ENCODE peak calls at places on chromosomes 2 and 18, in seven cellular contexts. S, D, W, H, N, P and F are unnamed samples.

GRCh38 chr2:195601361-195601760 is 55.7 kb upstream of the SLC39A10 start:
- DNase-seq in D (peak), H (no peak), W (no peak), S (peak), P (no peak), N (no peak), F (no peak)

GRCh38 chr2:119178811-119179601 is 20.5 kb upstream of the C1QL2 start:
- DNase-seq in W (no peak), H (no peak), S (no peak), N (no peak), D (no peak), P (no peak), F (no peak)

GRCh38 chr18:50662177-50662576 is 102.3 kb downstream of the MAPK4 start:
- DNase-seq in S (peak), P (no peak), D (peak), N (peak), W (no peak), H (no peak), F (no peak)

GRCh38 chr2:23703583-23704385 is 223.1 kb downstream of the ATAD2B start:
- DNase-seq in S (no peak), P (no peak), N (no peak), H (no peak), W (no peak), D (no peak), F (peak)

GRCh38 chr2:219045937-219046550 is 4.7 kb upstream of the CFAP65 start:
- DNase-seq in D (peak), W (no peak), P (peak), H (peak), S (peak), N (peak), F (peak)

GRCh38 chr18:50987261-50987660 is 19.4 kb downstream of the ELAC1 start:
- DNase-seq in D (no peak), H (no peak), N (no peak), W (no peak), P (no peak), S (peak), F (no peak)

GRCh38 chr2:151534001-151534400 is 124.3 kb downstream of the RIF1 start:
- DNase-seq in N (no peak), W (no peak), D (no peak), P (no peak), S (no peak), H (no peak), F (no peak)

GRCh38 chr2:49177194-49177593 is 22.9 kb upstream of the FSHR start:
- DNase-seq in S (no peak), H (no peak), W (peak), N (no peak), D (no peak), P (no peak), F (no peak)

GRCh38 chr2:233419626-233420431 is 65.5 kb downstream of the DGKD start:
- DNase-seq in S (no peak), H (no peak), D (peak), P (no peak), W (no peak), N (peak), F (no peak)

GRCh38 chr2:240503848-240504247 is 53.9 kb downstream of the ANKMY1 start:
- DNase-seq in H (no peak), P (no peak), W (no peak), N (no peak), S (no peak), D (no peak), F (peak)

GRCh38 chr18:74652392-74652988 is 54.8 kb downstream of the ZNF407 start:
- DNase-seq in H (peak), N (peak), P (peak), S (peak), W (no peak), D (peak), F (no peak)

GRCh38 chr18:33761363-33761762 is 183.3 kb downstream of the ASXL3 start:
- DNase-seq in H (no peak), S (peak), D (peak), W (no peak), N (no peak), P (peak), F (no peak)

GRCh38 chr2:36493221-36493620 is 104.7 kb downstream of the FEZ2 start:
- DNase-seq in D (peak), N (no peak), P (peak), H (no peak), S (no peak), W (no peak), F (no peak)

GRCh38 chr2:162155093-162155492 is 3.0 kb upstream of the GCG start:
- DNase-seq in N (no peak), H (no peak), P (no peak), D (no peak), W (no peak), S (no peak), F (no peak)

GRCh38 chr2:38633895-38634294 is 31.2 kb upstream of the HNRNPLL start:
- DNase-seq in H (no peak), W (no peak), S (no peak), N (no peak), D (no peak), P (no peak), F (no peak)

GRCh38 chr18:10006261-10006903 is 92.6 kb downstream of the VAPA start:
- DNase-seq in S (peak), H (no peak), D (peak), P (peak), N (peak), W (no peak), F (no peak)

GRCh38 chr2:220482751-220483150 is 855.3 kb downstream of the SLC4A3 start:
- DNase-seq in H (no peak), W (no peak), S (no peak), N (no peak), D (no peak), P (no peak), F (no peak)

GRCh38 chr2:237669628-237670351 is 42.4 kb downstream of the LRRFIP1 start:
- DNase-seq in P (peak), W (no peak), S (no peak), H (no peak), D (peak), N (no peak), F (no peak)

GRCh38 chr2:18829331-18829902 is 240.0 kb upstream of the NT5C1B start:
- DNase-seq in P (peak), W (no peak), D (peak), N (peak), S (peak), H (no peak), F (no peak)

GRCh38 chr2:71801969-71802368 is 345.7 kb downstream of the CYP26B1 start:
- DNase-seq in S (peak), N (peak), W (peak), D (peak), H (peak), P (peak), F (peak)

GRCh38 chr2:218925434-218925833 is 34.0 kb upstream of the CDK5R2 start:
- DNase-seq in W (no peak), N (no peak), S (no peak), D (no peak), P (no peak), H (no peak), F (no peak)

GRCh38 chr18:47287911-47288635 is 36.6 kb upstream of the SKOR2 start:
- DNase-seq in S (no peak), P (no peak), H (no peak), D (no peak), W (no peak), N (no peak), F (no peak)

GRCh38 chr2:113342650-113343049 is 63.9 kb upstream of the PAX8 start:
- DNase-seq in H (no peak), N (no peak), S (no peak), P (no peak), W (no peak), D (no peak), F (no peak)

GRCh38 chr2:52976132-52976949 is 791.3 kb upstream of the CHAC2 start:
- DNase-seq in W (peak), D (peak), P (peak), H (peak), N (peak), S (peak), F (peak)

GRCh38 chr2:72131371-72131891 is 16.2 kb downstream of the CYP26B1 start:
- DNase-seq in P (no peak), H (no peak), W (no peak), D (no peak), N (no peak), S (no peak), F (peak)

GRCh38 chr2:43402452-43402937 is 176.1 kb upstream of the ZFP36L2 start:
- DNase-seq in N (no peak), W (no peak), P (no peak), H (no peak), D (peak), S (no peak), F (no peak)

GRCh38 chr2:222635295-222635694 is 20.6 kb downstream of the FARSB start:
- DNase-seq in P (no peak), H (no peak), W (no peak), D (no peak), S (no peak), N (no peak), F (no peak)

GRCh38 chr2:133816037-133816436 is 247.8 kb upstream of the NCKAP5 start:
- DNase-seq in N (no peak), D (no peak), W (no peak), S (no peak), P (no peak), H (no peak), F (no peak)

GRCh38 chr2:192243488-192243887 is 48.8 kb upstream of the TMEFF2 start:
- DNase-seq in W (no peak), S (no peak), H (no peak), N (no peak), P (no peak), D (peak), F (no peak)

GRCh38 chr2:12534646-12535263 is 182.0 kb upstream of the TRIB2 start:
- DNase-seq in N (peak), H (no peak), S (peak), P (peak), W (no peak), D (peak), F (no peak)

GRCh38 chr2:30978854-30979253 is 159.4 kb downstream of the GALNT14 start:
- DNase-seq in N (no peak), P (no peak), D (no peak), H (no peak), S (no peak), W (no peak), F (peak)

DNA sequence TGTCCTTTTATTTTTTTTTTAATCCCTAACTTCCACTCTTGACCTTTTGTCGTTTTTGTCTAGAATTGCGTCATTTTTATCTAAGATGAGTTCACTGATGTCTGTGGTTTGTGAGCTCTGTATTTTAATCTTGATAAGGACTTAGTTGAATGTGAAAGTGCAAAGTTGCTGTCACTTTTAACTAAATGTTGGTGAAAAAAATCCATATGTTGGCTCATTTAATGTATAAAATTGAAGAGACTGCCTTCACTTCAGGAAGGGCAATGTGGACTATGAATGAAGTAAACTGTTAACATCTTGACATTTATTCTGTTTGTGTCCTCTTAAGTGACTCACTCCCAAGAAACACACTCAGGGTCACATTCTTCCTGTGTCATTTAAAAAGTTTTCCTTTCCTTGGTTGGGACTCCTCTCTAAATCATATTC is 256.6 kb upstream of the RASGRP3 start:
- DNase-seq in W (no peak), N (no peak), D (peak), S (peak), H (no peak), P (peak), F (no peak)
- H3K4ac ChIP-seq in W (no peak), N (no peak), D (peak), S (no peak), H (no peak), P (no peak), F (no peak)

DNA sequence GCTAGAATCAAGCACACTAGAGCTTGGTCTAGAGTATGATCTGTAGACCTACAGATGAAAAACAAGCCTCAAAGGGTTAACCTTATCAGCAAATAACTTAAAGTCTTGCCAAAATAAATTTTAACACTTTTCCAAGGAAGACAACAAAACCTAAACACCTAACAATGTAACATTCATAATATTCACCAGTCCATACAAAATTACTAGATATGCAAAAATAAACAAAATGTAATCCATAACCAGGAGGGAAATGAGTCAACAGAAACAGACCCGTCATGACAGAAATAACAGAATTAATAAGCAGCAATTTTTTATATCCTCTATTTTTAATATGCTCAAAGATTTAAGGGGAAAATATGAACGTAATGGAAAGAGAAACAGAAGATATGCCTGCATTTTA is 36.1 kb downstream of the TRAK2 start:
- DNase-seq in S (no peak), H (no peak), P (no peak), D (no peak), W (no peak), N (no peak), F (no peak)
- H3K4me2 ChIP-seq in S (no peak), H (no peak), P (no peak), D (no peak), W (no peak), N (no peak), F (no peak)

GRCh38 chr2:96123936-96124335 is 7.6 kb upstream of the ADRA2B start:
- DNase-seq in S (no peak), W (no peak), D (no peak), N (no peak), H (no peak), P (no peak), F (no peak)
- H3K4ac ChIP-seq in S (no peak), W (no peak), D (no peak), N (no peak), H (no peak), P (no peak), F (no peak)

DNA sequence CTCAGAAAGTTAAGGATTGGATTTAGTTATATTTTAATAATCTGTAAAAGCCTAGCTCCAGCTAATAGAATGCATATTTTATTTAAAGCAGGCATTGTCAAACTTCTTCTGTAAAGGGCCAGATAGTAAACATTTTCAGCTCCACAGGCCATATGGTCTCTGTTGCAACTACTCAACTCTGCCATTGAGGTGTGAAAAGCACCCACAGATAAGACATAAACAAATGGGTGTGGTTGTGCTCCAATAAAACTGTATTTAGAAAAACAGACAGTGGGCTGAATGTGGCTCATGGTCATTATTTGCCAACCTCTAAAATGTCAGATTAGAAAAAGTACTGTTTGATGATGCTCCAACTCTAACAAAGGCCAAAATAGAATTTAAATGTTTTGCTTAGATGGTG is 519.9 kb downstream of the RNF144A start:
- DNase-seq in P (peak), W (no peak), H (no peak), D (no peak), N (peak), S (no peak), F (no peak)
- H3K4me2 ChIP-seq in P (no peak), W (no peak), H (no peak), D (no peak), N (no peak), S (no peak), F (no peak)

GRCh38 chr2:65456074-65456473 is 23.7 kb upstream of the SPRED2 start:
- DNase-seq in W (no peak), S (no peak), P (peak), N (no peak), H (no peak), D (peak), F (no peak)
- H3K4ac ChIP-seq in W (no peak), S (no peak), P (no peak), N (no peak), H (no peak), D (no peak), F (no peak)

GRCh38 chr2:235649418-235649817 is 155.6 kb downstream of the AGAP1 start:
- DNase-seq in N (no peak), P (no peak), D (no peak), W (no peak), H (no peak), S (no peak), F (no peak)
- H3K4me2 ChIP-seq in N (no peak), P (no peak), D (no peak), W (no peak), H (no peak), S (no peak), F (no peak)

GRCh38 chr2:61549546-61549945 is 11.4 kb upstream of the XPO1 start:
- DNase-seq in D (no peak), P (no peak), H (no peak), S (no peak), W (no peak), N (no peak), F (no peak)
- H3K4ac ChIP-seq in D (no peak), P (no peak), H (no peak), S (no peak), W (no peak), N (no peak), F (no peak)

DNA sequence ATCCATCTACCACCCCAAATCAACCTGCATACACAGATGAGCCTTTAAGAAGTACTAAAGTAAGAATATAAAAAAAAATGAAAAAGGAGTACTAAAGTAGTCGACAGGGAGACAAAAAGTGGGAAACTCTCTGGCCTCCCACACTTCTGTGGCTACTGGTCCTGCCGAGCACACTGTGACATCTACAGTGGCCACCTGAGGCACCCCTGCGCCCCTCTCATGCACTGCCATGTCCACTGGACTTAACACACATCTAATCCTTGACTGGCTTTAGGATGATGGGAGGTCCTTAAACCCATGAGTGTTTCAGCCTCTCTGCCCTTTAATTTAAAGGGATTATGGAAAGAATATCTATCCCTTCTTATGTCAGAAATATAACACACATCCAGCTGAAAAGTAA is 71.2 kb downstream of the MREG start:
- DNase-seq in P (no peak), S (no peak), N (no peak), W (no peak), D (no peak), H (no peak), F (no peak)
- H3K4me2 ChIP-seq in P (no peak), S (no peak), N (no peak), W (no peak), D (no peak), H (no peak), F (no peak)